ENCODE peak calls at places on chromosomes 11 and 22, in four cellular contexts. One of them, this sample, is unnamed.

GRCh38 chr22:29156507-29156906 is 49.2 kb upstream of the EMID1 start:
- DNase-seq in thoracic aorta: no peak
- DNase-seq in HCT116: no peak
- DNase-seq in coronary artery: no peak
- DNase-seq in this sample: no peak

GRCh38 chr22:25139062-25139461 is 60.6 kb upstream of the CRYBB3 start:
- DNase-seq in thoracic aorta: no peak
- DNase-seq in coronary artery: no peak
- DNase-seq in HCT116: no peak
- DNase-seq in this sample: no peak

GRCh38 chr11:69312418-69313399 is 18.8 kb downstream of the MYEOV start:
- DNase-seq in thoracic aorta: no peak
- DNase-seq in coronary artery: no peak
- DNase-seq in HCT116: no peak
- DNase-seq in this sample: no peak

GRCh38 chr11:2771758-2772466 is 72.1 kb upstream of the KCNQ1OT1 start:
- DNase-seq in coronary artery: peak; percentile 62
- DNase-seq in HCT116: no peak
- DNase-seq in thoracic aorta: no peak
- DNase-seq in this sample: no peak

GRCh38 chr11:66068154-66068821 is 1.8 kb upstream of the PACS1 start:
- DNase-seq in HCT116: peak; percentile 42
- DNase-seq in thoracic aorta: no peak
- DNase-seq in coronary artery: no peak
- DNase-seq in this sample: peak; percentile 67

GRCh38 chr11:34263462-34264186 is 94.2 kb downstream of the ABTB2 start:
- DNase-seq in HCT116: peak; percentile 99
- DNase-seq in coronary artery: no peak
- DNase-seq in thoracic aorta: peak; percentile 23
- DNase-seq in this sample: no peak

GRCh38 chr11:73622920-73623593 is 23.3 kb upstream of the PLEKHB1 start:
- DNase-seq in thoracic aorta: no peak
- DNase-seq in HCT116: no peak
- DNase-seq in coronary artery: no peak
- DNase-seq in this sample: no peak

GRCh38 chr11:102268083-102268984 is 49.0 kb upstream of the BIRC3 start:
- DNase-seq in thoracic aorta: peak; percentile 10
- DNase-seq in coronary artery: peak; percentile 83
- DNase-seq in HCT116: peak; percentile 92
- DNase-seq in this sample: peak; percentile 82

GRCh38 chr11:112694813-112695212 is 266.4 kb upstream of the NCAM1 start:
- DNase-seq in thoracic aorta: no peak
- DNase-seq in HCT116: no peak
- DNase-seq in coronary artery: no peak
- DNase-seq in this sample: no peak

GRCh38 chr11:65915821-65916251 is 3.0 kb downstream of the C11orf68 start:
- DNase-seq in HCT116: peak; percentile 89
- DNase-seq in coronary artery: peak; percentile 96
- DNase-seq in thoracic aorta: peak; percentile 87
- DNase-seq in this sample: no peak

GRCh38 chr11:57601297-57601696 is 3.8 kb downstream of the SERPING1 start:
- DNase-seq in HCT116: no peak
- DNase-seq in coronary artery: no peak
- DNase-seq in thoracic aorta: no peak
- DNase-seq in this sample: no peak

GRCh38 chr11:8709002-8709672 is 26.5 kb downstream of the RPL27A start:
- DNase-seq in HCT116: no peak
- DNase-seq in thoracic aorta: peak; percentile 79
- DNase-seq in coronary artery: peak; percentile 98
- DNase-seq in this sample: no peak

GRCh38 chr11:45089251-45089650 is 57.2 kb upstream of the PRDM11 start:
- DNase-seq in coronary artery: peak; percentile 90
- DNase-seq in HCT116: no peak
- DNase-seq in thoracic aorta: peak; percentile 64
- DNase-seq in this sample: no peak

GRCh38 chr11:67656278-67656922 is 5.9 kb upstream of the ACY3 start:
- DNase-seq in HCT116: no peak
- DNase-seq in thoracic aorta: no peak
- DNase-seq in coronary artery: no peak
- DNase-seq in this sample: peak; percentile 60

GRCh38 chr11:8337396-8337795 is 73.7 kb upstream of the LMO1 start:
- DNase-seq in coronary artery: no peak
- DNase-seq in thoracic aorta: no peak
- DNase-seq in HCT116: no peak
- DNase-seq in this sample: no peak

GRCh38 chr11:82945682-82946081 is 44.1 kb downstream of the DDIAS start:
- DNase-seq in HCT116: no peak
- DNase-seq in thoracic aorta: no peak
- DNase-seq in coronary artery: no peak
- DNase-seq in this sample: no peak
- TF ChIP-seq CTCF in HCT116: no peak
- TF ChIP-seq CTCF in thoracic aorta: no peak
- TF ChIP-seq CTCF in coronary artery: no peak
- TF ChIP-seq CTCF in this sample: no peak

GRCh38 chr11:122023614-122024250 is 92.3 kb downstream of the BLID start:
- DNase-seq in HCT116: no peak
- DNase-seq in coronary artery: no peak
- DNase-seq in thoracic aorta: no peak
- DNase-seq in this sample: no peak

GRCh38 chr11:122019908-122020694 is 95.9 kb downstream of the BLID start:
- DNase-seq in thoracic aorta: no peak
- DNase-seq in HCT116: no peak
- DNase-seq in coronary artery: no peak
- DNase-seq in this sample: no peak

GRCh38 chr11:122024278-122024677 is 91.7 kb downstream of the BLID start:
- DNase-seq in thoracic aorta: no peak
- DNase-seq in coronary artery: no peak
- DNase-seq in HCT116: no peak
- DNase-seq in this sample: no peak

GRCh38 chr11:122022646-122023045 is 93.4 kb downstream of the BLID start:
- DNase-seq in HCT116: no peak
- DNase-seq in coronary artery: no peak
- DNase-seq in thoracic aorta: no peak
- DNase-seq in this sample: no peak

DNA sequence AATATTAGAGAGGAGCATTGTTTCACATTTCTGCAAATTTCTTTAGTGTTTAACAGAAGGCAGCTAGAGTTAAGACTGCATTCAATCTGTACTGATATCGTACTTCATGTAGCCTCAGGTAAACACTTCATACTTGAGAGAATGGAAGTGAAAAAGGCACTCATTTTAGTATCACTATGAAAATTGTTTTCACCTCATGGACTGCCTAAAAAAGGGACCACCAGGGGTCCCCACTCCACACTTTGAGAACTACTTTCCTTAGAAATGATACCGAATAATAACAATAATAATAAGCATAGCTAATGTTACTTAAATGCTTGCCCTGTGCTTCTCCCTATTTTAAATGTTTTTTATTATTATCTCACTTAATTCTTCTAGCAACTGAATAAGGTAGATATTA is 95.1 kb downstream of the BLID start:
- DNase-seq in coronary artery: no peak
- DNase-seq in thoracic aorta: no peak
- DNase-seq in HCT116: no peak
- DNase-seq in this sample: no peak
- TF ChIP-seq CTCF in coronary artery: no peak
- TF ChIP-seq CTCF in thoracic aorta: peak; percentile 55
- TF ChIP-seq CTCF in HCT116: peak; percentile 40
- TF ChIP-seq CTCF in this sample: no peak

GRCh38 chr11:41246399-41246745 is 213.1 kb downstream of the LRRC4C start:
- DNase-seq in coronary artery: no peak
- DNase-seq in HCT116: no peak
- DNase-seq in thoracic aorta: no peak
- DNase-seq in this sample: no peak

GRCh38 chr11:41250408-41250807 is 209.0 kb downstream of the LRRC4C start:
- DNase-seq in coronary artery: no peak
- DNase-seq in thoracic aorta: no peak
- DNase-seq in HCT116: no peak
- DNase-seq in this sample: no peak

GRCh38 chr11:41245184-41245583 is 214.3 kb downstream of the LRRC4C start:
- DNase-seq in thoracic aorta: no peak
- DNase-seq in coronary artery: peak; percentile 62
- DNase-seq in HCT116: no peak
- DNase-seq in this sample: no peak

DNA sequence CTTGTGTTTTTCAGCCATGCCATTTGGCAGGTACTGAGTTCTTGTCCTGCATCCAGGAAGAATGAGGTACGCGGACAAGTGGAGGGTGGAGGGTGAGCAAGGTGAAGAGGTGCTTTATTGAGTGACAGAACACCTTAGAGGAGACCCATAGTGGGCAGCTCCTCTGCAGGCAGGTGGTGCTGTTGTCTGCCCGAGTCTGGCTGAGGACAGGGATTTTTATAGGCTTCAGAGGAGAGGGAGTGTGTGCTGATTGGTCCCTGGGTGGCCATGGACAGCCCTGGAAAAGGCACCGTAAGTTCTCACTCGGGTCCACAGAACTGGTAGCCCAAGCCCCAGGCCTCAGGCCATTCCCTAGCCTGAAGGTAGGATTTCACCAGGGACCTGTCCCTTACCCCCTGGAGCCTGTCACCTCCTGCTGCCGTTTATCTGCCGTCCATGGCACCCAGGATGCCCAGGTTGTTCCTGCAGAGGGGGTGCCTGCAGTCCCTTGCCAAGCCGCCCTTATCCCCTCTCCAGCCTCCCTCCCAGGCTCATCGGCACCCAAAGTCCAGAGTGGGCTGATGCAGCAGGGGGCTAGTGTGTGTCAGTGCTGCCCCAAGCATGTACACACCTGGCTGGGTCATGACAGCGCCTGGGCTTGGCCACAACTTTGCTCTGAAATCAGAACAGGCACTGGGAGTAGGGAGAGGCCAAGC is 213.6 kb downstream of the LRRC4C start:
- DNase-seq in thoracic aorta: no peak
- DNase-seq in HCT116: no peak
- DNase-seq in coronary artery: peak; percentile 69
- DNase-seq in this sample: no peak
- TF ChIP-seq CTCF in thoracic aorta: no peak
- TF ChIP-seq CTCF in HCT116: no peak
- TF ChIP-seq CTCF in coronary artery: no peak
- TF ChIP-seq CTCF in this sample: peak; percentile 31

DNA sequence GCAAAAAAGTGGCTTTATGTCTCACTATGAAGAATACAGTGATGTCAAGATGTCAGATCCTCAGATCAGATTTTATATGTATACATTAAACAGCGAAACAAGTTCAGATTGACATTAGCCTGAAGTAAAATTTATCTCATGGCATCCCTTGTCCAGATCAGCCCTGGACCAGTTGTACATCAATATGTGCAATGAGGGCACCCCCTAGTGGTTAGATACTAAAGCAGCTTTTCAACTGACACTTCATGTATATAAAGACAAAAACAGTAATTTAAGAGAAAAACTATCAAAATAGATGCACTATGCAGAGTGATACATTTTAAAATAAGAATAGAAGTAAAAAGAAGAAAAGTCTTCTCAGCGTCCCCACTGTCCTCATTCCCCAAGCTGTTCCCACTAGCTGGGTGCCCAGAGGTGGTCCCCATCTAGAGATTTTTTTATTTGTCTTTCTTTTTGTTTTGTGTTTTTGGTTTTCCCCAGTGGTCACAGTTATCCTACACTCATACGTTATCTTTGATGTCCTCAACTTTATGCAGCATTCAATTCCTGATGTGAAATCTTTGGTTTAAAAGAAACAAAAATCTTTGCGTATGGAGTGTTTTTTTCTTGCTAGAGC is 2193.4 kb upstream of the RAG2 start:
- DNase-seq in coronary artery: no peak
- DNase-seq in thoracic aorta: no peak
- DNase-seq in HCT116: peak; percentile 8
- DNase-seq in this sample: peak; percentile 44
- TF ChIP-seq CTCF in coronary artery: no peak
- TF ChIP-seq CTCF in thoracic aorta: peak; percentile 61
- TF ChIP-seq CTCF in HCT116: peak; percentile 49
- TF ChIP-seq CTCF in this sample: peak; percentile 77

GRCh38 chr22:44584256-44584902 is 86.3 kb upstream of the RTL6 start:
- DNase-seq in HCT116: no peak
- DNase-seq in thoracic aorta: no peak
- DNase-seq in coronary artery: peak; percentile 65
- DNase-seq in this sample: no peak
- TF ChIP-seq CTCF in HCT116: no peak
- TF ChIP-seq CTCF in thoracic aorta: no peak
- TF ChIP-seq CTCF in coronary artery: no peak
- TF ChIP-seq CTCF in this sample: no peak

GRCh38 chr11:5713695-5714094 is 22.6 kb upstream of the OR56B1 start:
- DNase-seq in HCT116: no peak
- DNase-seq in thoracic aorta: no peak
- DNase-seq in coronary artery: no peak
- DNase-seq in this sample: no peak

DNA sequence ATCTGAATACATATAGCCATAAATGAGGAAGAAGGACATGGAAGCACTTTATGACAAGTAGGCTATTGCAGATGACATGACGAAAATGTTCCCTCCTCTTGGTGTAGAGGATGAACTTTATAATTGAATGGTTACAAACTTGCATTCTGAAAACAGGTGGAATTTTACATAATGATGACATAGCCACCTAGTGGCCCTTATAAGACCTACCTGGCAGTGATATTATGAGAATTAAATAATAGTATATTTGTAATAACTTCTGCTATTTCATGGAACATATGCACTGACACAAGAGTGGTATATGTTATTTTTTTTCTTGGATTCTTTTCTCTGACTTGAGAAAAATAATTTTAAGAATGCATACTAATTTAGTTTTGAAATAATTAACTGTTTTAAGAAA is 22.9 kb downstream of the TRIM22 start:
- DNase-seq in HCT116: peak; percentile 7
- DNase-seq in thoracic aorta: no peak
- DNase-seq in coronary artery: no peak
- DNase-seq in this sample: no peak
- TF ChIP-seq CTCF in HCT116: peak; percentile 41
- TF ChIP-seq CTCF in thoracic aorta: peak; percentile 23
- TF ChIP-seq CTCF in coronary artery: no peak
- TF ChIP-seq CTCF in this sample: peak; percentile 44

DNA sequence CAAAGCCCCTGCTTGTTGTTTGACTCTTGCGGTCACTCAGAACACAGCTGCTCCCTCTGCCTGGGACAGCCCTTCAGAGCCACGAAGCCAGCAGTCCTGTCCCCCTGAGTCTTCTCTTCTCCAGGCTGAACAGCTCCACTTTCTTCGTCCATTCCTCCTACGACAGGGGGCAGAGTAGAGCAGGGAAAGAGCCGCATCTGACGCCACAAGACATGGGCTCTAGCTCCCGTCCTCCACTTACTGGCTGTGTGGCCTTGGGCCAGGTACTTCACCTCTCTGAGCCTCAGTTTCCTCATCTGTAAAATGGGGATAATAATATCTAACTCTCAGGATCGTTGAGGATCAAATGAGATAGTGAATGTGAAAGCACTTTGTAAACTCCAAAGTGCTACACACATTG is 29.9 kb downstream of the CHRDL2 start:
- DNase-seq in coronary artery: no peak
- DNase-seq in HCT116: peak; percentile 23
- DNase-seq in thoracic aorta: no peak
- DNase-seq in this sample: no peak
- TF ChIP-seq CTCF in coronary artery: no peak
- TF ChIP-seq CTCF in HCT116: peak; percentile 50
- TF ChIP-seq CTCF in thoracic aorta: no peak
- TF ChIP-seq CTCF in this sample: no peak

DNA sequence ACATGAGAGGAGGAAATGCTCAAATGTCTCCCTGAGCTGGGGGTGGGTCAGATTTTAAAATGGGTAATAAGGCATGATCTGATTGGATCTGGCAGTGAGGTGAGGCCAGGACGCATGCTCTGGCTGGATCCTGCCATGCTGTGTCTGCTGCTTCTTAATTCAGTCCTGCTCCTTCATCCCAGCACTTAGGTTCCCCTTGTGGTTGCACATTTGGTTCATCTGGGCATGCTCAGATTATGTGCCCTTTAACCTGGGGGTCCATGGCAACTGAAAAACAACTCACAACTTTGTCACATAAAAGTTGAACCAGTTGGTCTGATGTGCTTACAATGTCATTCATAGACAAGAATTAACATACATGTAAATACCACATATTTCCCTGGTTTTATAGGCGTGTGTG is 67.9 kb downstream of the PIWIL4 start:
- DNase-seq in coronary artery: no peak
- DNase-seq in thoracic aorta: no peak
- DNase-seq in HCT116: peak; percentile 7
- DNase-seq in this sample: no peak
- TF ChIP-seq CTCF in coronary artery: no peak
- TF ChIP-seq CTCF in thoracic aorta: no peak
- TF ChIP-seq CTCF in HCT116: no peak
- TF ChIP-seq CTCF in this sample: no peak